ENCODE peak calls at places on chromosomes 12 and 14, in six cellular contexts. One of them, this sample, is unnamed.
A peak's percentile ranks its signal among the peaks of the same experiment; 100 is the strongest.

GRCh38 chr12:13130981-13131380 is 27.5 kb upstream of the GSG1 start:
- DNase-seq in astrocyte of the spinal cord: no peak
- DNase-seq in ELR: no peak
- DNase-seq in AG04450: no peak
- DNase-seq in fibroblast of mammary gland: no peak
- DNase-seq in stimulated activated CD8-positive, alpha-beta memory T cell treated with anti-CD3 and anti-CD28 coated beads, Interleukin-4, amount 100 ng/mL, for 48 hours: no peak
- DNase-seq in this sample: peak; percentile 33

GRCh38 chr12:8780389-8780788 is 42.0 kb upstream of the A2ML1 start:
- DNase-seq in AG04450: peak; percentile 1
- DNase-seq in astrocyte of the spinal cord: peak; percentile 55
- DNase-seq in fibroblast of mammary gland: peak; percentile 42
- DNase-seq in ELR: peak; percentile 36
- DNase-seq in stimulated activated CD8-positive, alpha-beta memory T cell treated with anti-CD3 and anti-CD28 coated beads, Interleukin-4, amount 100 ng/mL, for 48 hours: no peak
- DNase-seq in this sample: peak; percentile 35

GRCh38 chr12:124829708-124830304 is 33.9 kb downstream of the SCARB1 start:
- DNase-seq in ELR: peak; percentile 70
- DNase-seq in stimulated activated CD8-positive, alpha-beta memory T cell treated with anti-CD3 and anti-CD28 coated beads, Interleukin-4, amount 100 ng/mL, for 48 hours: no peak
- DNase-seq in fibroblast of mammary gland: no peak
- DNase-seq in astrocyte of the spinal cord: no peak
- DNase-seq in AG04450: no peak
- DNase-seq in this sample: no peak

GRCh38 chr14:99747582-99748330 is 45.5 kb upstream of the EML1 start:
- DNase-seq in stimulated activated CD8-positive, alpha-beta memory T cell treated with anti-CD3 and anti-CD28 coated beads, Interleukin-4, amount 100 ng/mL, for 48 hours: no peak
- DNase-seq in AG04450: no peak
- DNase-seq in fibroblast of mammary gland: no peak
- DNase-seq in ELR: no peak
- DNase-seq in astrocyte of the spinal cord: no peak
- DNase-seq in this sample: no peak

GRCh38 chr14:32426596-32427408 is 97.7 kb downstream of the AKAP6 start:
- DNase-seq in fibroblast of mammary gland: no peak
- DNase-seq in AG04450: no peak
- DNase-seq in stimulated activated CD8-positive, alpha-beta memory T cell treated with anti-CD3 and anti-CD28 coated beads, Interleukin-4, amount 100 ng/mL, for 48 hours: no peak
- DNase-seq in astrocyte of the spinal cord: no peak
- DNase-seq in ELR: peak; percentile 6
- DNase-seq in this sample: no peak

GRCh38 chr12:77167801-77168200 is 102.4 kb upstream of the E2F7 start:
- DNase-seq in astrocyte of the spinal cord: no peak
- DNase-seq in fibroblast of mammary gland: peak; percentile 60
- DNase-seq in AG04450: no peak
- DNase-seq in stimulated activated CD8-positive, alpha-beta memory T cell treated with anti-CD3 and anti-CD28 coated beads, Interleukin-4, amount 100 ng/mL, for 48 hours: no peak
- DNase-seq in ELR: peak; percentile 10
- DNase-seq in this sample: peak; percentile 80

GRCh38 chr14:78010688-78011087 is 159.5 kb upstream of the NRXN3 start:
- DNase-seq in AG04450: no peak
- DNase-seq in ELR: peak; percentile 43
- DNase-seq in astrocyte of the spinal cord: peak; percentile 61
- DNase-seq in fibroblast of mammary gland: peak; percentile 81
- DNase-seq in stimulated activated CD8-positive, alpha-beta memory T cell treated with anti-CD3 and anti-CD28 coated beads, Interleukin-4, amount 100 ng/mL, for 48 hours: no peak
- DNase-seq in this sample: no peak

GRCh38 chr12:26633591-26634210 is 199.3 kb downstream of the ITPR2 start:
- DNase-seq in stimulated activated CD8-positive, alpha-beta memory T cell treated with anti-CD3 and anti-CD28 coated beads, Interleukin-4, amount 100 ng/mL, for 48 hours: no peak
- DNase-seq in ELR: peak; percentile 62
- DNase-seq in fibroblast of mammary gland: peak; percentile 84
- DNase-seq in astrocyte of the spinal cord: peak; percentile 66
- DNase-seq in AG04450: no peak
- DNase-seq in this sample: peak; percentile 98

GRCh38 chr14:105533811-105534498 is 7.6 kb downstream of the TMEM121 start:
- DNase-seq in stimulated activated CD8-positive, alpha-beta memory T cell treated with anti-CD3 and anti-CD28 coated beads, Interleukin-4, amount 100 ng/mL, for 48 hours: no peak
- DNase-seq in fibroblast of mammary gland: no peak
- DNase-seq in ELR: no peak
- DNase-seq in astrocyte of the spinal cord: no peak
- DNase-seq in AG04450: no peak
- DNase-seq in this sample: no peak

GRCh38 chr12:76863811-76864210 is 15.0 kb downstream of the CSRP2 start:
- DNase-seq in astrocyte of the spinal cord: no peak
- DNase-seq in AG04450: no peak
- DNase-seq in stimulated activated CD8-positive, alpha-beta memory T cell treated with anti-CD3 and anti-CD28 coated beads, Interleukin-4, amount 100 ng/mL, for 48 hours: no peak
- DNase-seq in fibroblast of mammary gland: peak; percentile 48
- DNase-seq in ELR: peak; percentile 13
- DNase-seq in this sample: peak; percentile 92

GRCh38 chr14:96053600-96054381 is 14.6 kb downstream of the C14orf132 start:
- DNase-seq in fibroblast of mammary gland: peak; percentile 99
- DNase-seq in AG04450: peak; percentile 87
- DNase-seq in astrocyte of the spinal cord: peak; percentile 99
- DNase-seq in ELR: peak; percentile 82
- DNase-seq in stimulated activated CD8-positive, alpha-beta memory T cell treated with anti-CD3 and anti-CD28 coated beads, Interleukin-4, amount 100 ng/mL, for 48 hours: peak; percentile 14
- DNase-seq in this sample: peak; percentile 97

GRCh38 chr12:69608114-69608513 is 2.6 kb downstream of the LRRC10 start:
- DNase-seq in stimulated activated CD8-positive, alpha-beta memory T cell treated with anti-CD3 and anti-CD28 coated beads, Interleukin-4, amount 100 ng/mL, for 48 hours: no peak
- DNase-seq in ELR: no peak
- DNase-seq in fibroblast of mammary gland: peak; percentile 28
- DNase-seq in AG04450: no peak
- DNase-seq in astrocyte of the spinal cord: no peak
- DNase-seq in this sample: peak; percentile 10

GRCh38 chr14:69443296-69443805 is 41.2 kb upstream of the PLEKHD1 start:
- DNase-seq in AG04450: no peak
- DNase-seq in fibroblast of mammary gland: no peak
- DNase-seq in ELR: peak; percentile 12
- DNase-seq in stimulated activated CD8-positive, alpha-beta memory T cell treated with anti-CD3 and anti-CD28 coated beads, Interleukin-4, amount 100 ng/mL, for 48 hours: no peak
- DNase-seq in astrocyte of the spinal cord: no peak
- DNase-seq in this sample: no peak

GRCh38 chr14:35576856-35577255 is 42.9 kb downstream of the INSM2 start:
- DNase-seq in ELR: no peak
- DNase-seq in fibroblast of mammary gland: no peak
- DNase-seq in AG04450: no peak
- DNase-seq in stimulated activated CD8-positive, alpha-beta memory T cell treated with anti-CD3 and anti-CD28 coated beads, Interleukin-4, amount 100 ng/mL, for 48 hours: no peak
- DNase-seq in astrocyte of the spinal cord: no peak
- DNase-seq in this sample: no peak

GRCh38 chr14:39843881-39844280 is 411.6 kb upstream of the FBXO33 start:
- DNase-seq in stimulated activated CD8-positive, alpha-beta memory T cell treated with anti-CD3 and anti-CD28 coated beads, Interleukin-4, amount 100 ng/mL, for 48 hours: no peak
- DNase-seq in ELR: no peak
- DNase-seq in fibroblast of mammary gland: no peak
- DNase-seq in astrocyte of the spinal cord: no peak
- DNase-seq in AG04450: no peak
- DNase-seq in this sample: no peak

GRCh38 chr14:55294603-55295002 is 23.4 kb downstream of the FBXO34 start:
- DNase-seq in fibroblast of mammary gland: no peak
- DNase-seq in ELR: no peak
- DNase-seq in stimulated activated CD8-positive, alpha-beta memory T cell treated with anti-CD3 and anti-CD28 coated beads, Interleukin-4, amount 100 ng/mL, for 48 hours: no peak
- DNase-seq in astrocyte of the spinal cord: no peak
- DNase-seq in AG04450: no peak
- DNase-seq in this sample: no peak

GRCh38 chr12:122813310-122813713 is 21.9 kb upstream of the HIP1R start:
- DNase-seq in fibroblast of mammary gland: no peak
- DNase-seq in astrocyte of the spinal cord: no peak
- DNase-seq in AG04450: no peak
- DNase-seq in stimulated activated CD8-positive, alpha-beta memory T cell treated with anti-CD3 and anti-CD28 coated beads, Interleukin-4, amount 100 ng/mL, for 48 hours: no peak
- DNase-seq in ELR: no peak
- DNase-seq in this sample: no peak

GRCh38 chr14:103281496-103282231 is 52.4 kb upstream of the EIF5 start:
- DNase-seq in stimulated activated CD8-positive, alpha-beta memory T cell treated with anti-CD3 and anti-CD28 coated beads, Interleukin-4, amount 100 ng/mL, for 48 hours: no peak
- DNase-seq in ELR: peak; percentile 79
- DNase-seq in astrocyte of the spinal cord: peak; percentile 14
- DNase-seq in fibroblast of mammary gland: peak; percentile 49
- DNase-seq in AG04450: no peak
- DNase-seq in this sample: peak; percentile 70

GRCh38 chr14:94322648-94323570 is at the start of gene SERPINA6:
- DNase-seq in stimulated activated CD8-positive, alpha-beta memory T cell treated with anti-CD3 and anti-CD28 coated beads, Interleukin-4, amount 100 ng/mL, for 48 hours: peak; percentile 15
- DNase-seq in ELR: peak; percentile 28
- DNase-seq in fibroblast of mammary gland: peak; percentile 78
- DNase-seq in AG04450: no peak
- DNase-seq in astrocyte of the spinal cord: peak; percentile 76
- DNase-seq in this sample: no peak

GRCh38 chr14:39266871-39267591 is 33.3 kb downstream of the MIA2 start:
- DNase-seq in ELR: peak; percentile 89
- DNase-seq in stimulated activated CD8-positive, alpha-beta memory T cell treated with anti-CD3 and anti-CD28 coated beads, Interleukin-4, amount 100 ng/mL, for 48 hours: peak; percentile 84
- DNase-seq in astrocyte of the spinal cord: peak; percentile 90
- DNase-seq in AG04450: peak; percentile 51
- DNase-seq in fibroblast of mammary gland: peak; percentile 77
- DNase-seq in this sample: peak; percentile 85

GRCh38 chr12:130945793-130946492 is 7.8 kb upstream of the ADGRD1 start:
- DNase-seq in AG04450: no peak
- DNase-seq in ELR: no peak
- DNase-seq in fibroblast of mammary gland: peak; percentile 19
- DNase-seq in stimulated activated CD8-positive, alpha-beta memory T cell treated with anti-CD3 and anti-CD28 coated beads, Interleukin-4, amount 100 ng/mL, for 48 hours: no peak
- DNase-seq in astrocyte of the spinal cord: no peak
- DNase-seq in this sample: peak; percentile 84

GRCh38 chr14:93013368-93013719 is 90.4 kb downstream of the CHGA start:
- DNase-seq in fibroblast of mammary gland: peak; percentile 78
- DNase-seq in ELR: peak; percentile 42
- DNase-seq in AG04450: no peak
- DNase-seq in astrocyte of the spinal cord: no peak
- DNase-seq in stimulated activated CD8-positive, alpha-beta memory T cell treated with anti-CD3 and anti-CD28 coated beads, Interleukin-4, amount 100 ng/mL, for 48 hours: no peak
- DNase-seq in this sample: peak; percentile 77

GRCh38 chr14:93818857-93819256 is 30.6 kb upstream of the PRIMA1 start:
- DNase-seq in astrocyte of the spinal cord: no peak
- DNase-seq in AG04450: no peak
- DNase-seq in fibroblast of mammary gland: no peak
- DNase-seq in ELR: no peak
- DNase-seq in stimulated activated CD8-positive, alpha-beta memory T cell treated with anti-CD3 and anti-CD28 coated beads, Interleukin-4, amount 100 ng/mL, for 48 hours: no peak
- DNase-seq in this sample: no peak

GRCh38 chr12:9365296-9365695 is 157.1 kb upstream of the PZP start:
- DNase-seq in astrocyte of the spinal cord: peak; percentile 72
- DNase-seq in AG04450: no peak
- DNase-seq in fibroblast of mammary gland: peak; percentile 60
- DNase-seq in ELR: peak; percentile 20
- DNase-seq in stimulated activated CD8-positive, alpha-beta memory T cell treated with anti-CD3 and anti-CD28 coated beads, Interleukin-4, amount 100 ng/mL, for 48 hours: no peak
- DNase-seq in this sample: peak; percentile 50

GRCh38 chr12:95277139-95277538 is 59.5 kb downstream of the VEZT start:
- DNase-seq in astrocyte of the spinal cord: peak; percentile 90
- DNase-seq in stimulated activated CD8-positive, alpha-beta memory T cell treated with anti-CD3 and anti-CD28 coated beads, Interleukin-4, amount 100 ng/mL, for 48 hours: no peak
- DNase-seq in ELR: peak; percentile 71
- DNase-seq in fibroblast of mammary gland: peak; percentile 80
- DNase-seq in AG04450: peak; percentile 88
- DNase-seq in this sample: peak; percentile 84

GRCh38 chr14:34237098-34237497 is 224.9 kb downstream of the SPTSSA start:
- DNase-seq in stimulated activated CD8-positive, alpha-beta memory T cell treated with anti-CD3 and anti-CD28 coated beads, Interleukin-4, amount 100 ng/mL, for 48 hours: no peak
- DNase-seq in fibroblast of mammary gland: no peak
- DNase-seq in astrocyte of the spinal cord: no peak
- DNase-seq in AG04450: no peak
- DNase-seq in ELR: no peak
- DNase-seq in this sample: no peak

GRCh38 chr14:82251434-82251833 is 717.8 kb upstream of the SEL1L start:
- DNase-seq in stimulated activated CD8-positive, alpha-beta memory T cell treated with anti-CD3 and anti-CD28 coated beads, Interleukin-4, amount 100 ng/mL, for 48 hours: no peak
- DNase-seq in fibroblast of mammary gland: no peak
- DNase-seq in ELR: no peak
- DNase-seq in astrocyte of the spinal cord: no peak
- DNase-seq in AG04450: no peak
- DNase-seq in this sample: no peak

GRCh38 chr14:23114669-23115491 is 4.2 kb downstream of the CEBPE start:
- DNase-seq in ELR: peak; percentile 99
- DNase-seq in astrocyte of the spinal cord: peak; percentile 96
- DNase-seq in stimulated activated CD8-positive, alpha-beta memory T cell treated with anti-CD3 and anti-CD28 coated beads, Interleukin-4, amount 100 ng/mL, for 48 hours: no peak
- DNase-seq in fibroblast of mammary gland: peak; percentile 98
- DNase-seq in AG04450: peak; percentile 89
- DNase-seq in this sample: peak; percentile 97

GRCh38 chr14:94054936-94055335 is 26.1 kb downstream of the DDX24 start:
- DNase-seq in fibroblast of mammary gland: no peak
- DNase-seq in stimulated activated CD8-positive, alpha-beta memory T cell treated with anti-CD3 and anti-CD28 coated beads, Interleukin-4, amount 100 ng/mL, for 48 hours: no peak
- DNase-seq in ELR: no peak
- DNase-seq in astrocyte of the spinal cord: no peak
- DNase-seq in AG04450: no peak
- DNase-seq in this sample: no peak

This sample was measured in AG10803.